ENCODE peak calls at places on chromosomes 1 and 21, in ten cellular contexts. Q, V, A, C, H, U, F, P, T and X are unnamed samples.
A peak's percentile ranks its signal among the peaks of the same experiment; 100 is the strongest.

GRCh38 chr1:205255941-205256780 is 28.4 kb downstream of the TMCC2 start:
- DNase-seq in C (peak; percentile 82), F (peak; percentile 29), A (peak; percentile 87), Q (peak; percentile 79), V (peak; percentile 66), T (peak; percentile 91), H (peak; percentile 92), P (peak; percentile 94), U (peak; percentile 93), X (peak; percentile 64)

GRCh38 chr1:151806170-151806569 is 951 bp upstream of the LINGO4 start:
- DNase-seq in F (no peak), H (no peak), Q (no peak), A (no peak), T (no peak), P (no peak), V (no peak), C (no peak), U (no peak), X (no peak)

GRCh38 chr1:44805311-44806024 is 1.7 kb downstream of the DYNLT4 start:
- DNase-seq in H (no peak), P (peak; percentile 47), T (no peak), F (no peak), A (no peak), U (no peak), V (no peak), C (no peak), Q (peak; percentile 17), X (no peak)

GRCh38 chr1:195939844-195940243 is 668.4 kb downstream of the KCNT2 start:
- DNase-seq in Q (no peak), H (no peak), U (no peak), F (no peak), V (no peak), A (no peak), C (no peak), T (no peak), P (no peak), X (no peak)

GRCh38 chr1:207941664-207942063 is 30.7 kb upstream of the CD34 start:
- DNase-seq in A (no peak), F (no peak), Q (no peak), V (peak; percentile 79), P (peak; percentile 86), H (no peak), C (no peak), U (peak; percentile 49), T (peak; percentile 26), X (no peak)

GRCh38 chr1:200794506-200795065 is 55.9 kb downstream of the CAMSAP2 start:
- DNase-seq in Q (no peak), A (no peak), U (no peak), T (no peak), C (no peak), F (no peak), P (no peak), V (no peak), H (no peak), X (no peak)

GRCh38 chr1:119286587-119287181 is 81.9 kb upstream of the HAO2 start:
- DNase-seq in Q (no peak), A (peak; percentile 10), T (peak; percentile 53), V (peak; percentile 22), P (no peak), H (peak; percentile 62), F (peak; percentile 52), U (no peak), C (peak; percentile 14), X (no peak)

GRCh38 chr1:62912028-62912638 is 128.2 kb downstream of the ATG4C start:
- DNase-seq in A (no peak), F (no peak), U (no peak), H (peak; percentile 21), P (no peak), C (no peak), V (peak; percentile 11), T (peak; percentile 51), Q (no peak), X (no peak)

GRCh38 chr1:33094971-33095604 is 14.1 kb downstream of the AZIN2 start:
- DNase-seq in Q (no peak), U (no peak), H (peak; percentile 81), F (peak; percentile 48), T (peak; percentile 72), A (no peak), V (peak; percentile 62), C (peak; percentile 66), P (no peak), X (peak; percentile 77)

GRCh38 chr1:15214507-15214906 is 32.5 kb upstream of the FHAD1 start:
- DNase-seq in V (no peak), H (no peak), Q (no peak), P (peak; percentile 67), C (no peak), U (no peak), A (no peak), F (no peak), T (peak; percentile 65), X (no peak)

GRCh38 chr1:203426870-203427269 is 48.7 kb upstream of the PRELP start:
- DNase-seq in C (no peak), H (no peak), V (no peak), A (no peak), Q (no peak), U (no peak), P (no peak), T (no peak), F (no peak), X (no peak)

GRCh38 chr1:206941766-206942418 is 4.4 kb downstream of the PIGR start:
- DNase-seq in U (no peak), H (no peak), A (no peak), T (no peak), V (no peak), Q (no peak), C (no peak), F (no peak), P (no peak), X (no peak)

GRCh38 chr1:232655041-232655745 is 25.3 kb upstream of the SIPA1L2 start:
- DNase-seq in C (peak; percentile 94), A (no peak), P (no peak), T (no peak), Q (no peak), F (no peak), V (peak; percentile 34), H (no peak), U (no peak), X (no peak)

GRCh38 chr1:100883963-100884362 is 10.7 kb downstream of the EXTL2 start:
- DNase-seq in T (peak; percentile 13), U (no peak), F (no peak), H (no peak), P (no peak), V (peak; percentile 67), C (peak; percentile 12), Q (no peak), A (no peak), X (no peak)

GRCh38 chr1:234770924-234771540 is 161.1 kb upstream of the IRF2BP2 start:
- DNase-seq in C (no peak), U (no peak), T (no peak), Q (no peak), P (no peak), V (no peak), F (no peak), A (no peak), H (no peak), X (no peak)

GRCh38 chr1:38005195-38006007 is at the start of gene FHL3:
- DNase-seq in T (peak; percentile 87), C (peak; percentile 35), V (peak; percentile 68), U (no peak), F (peak; percentile 42), P (peak; percentile 74), H (peak; percentile 70), Q (peak; percentile 74), A (peak; percentile 63), X (no peak)

GRCh38 chr1:226973371-226973897 is 33.3 kb downstream of the COQ8A start:
- DNase-seq in U (no peak), C (peak; percentile 95), F (no peak), H (no peak), P (peak; percentile 50), A (no peak), T (no peak), Q (no peak), V (no peak), X (no peak)

GRCh38 chr1:187454010-187454409 is 625.3 kb downstream of the PLA2G4A start:
- DNase-seq in F (no peak), H (no peak), C (no peak), Q (no peak), V (no peak), T (no peak), U (no peak), P (no peak), A (no peak), X (no peak)

GRCh38 chr1:86905875-86906274 is 8.1 kb downstream of the SELENOF start:
- DNase-seq in Q (no peak), P (no peak), F (no peak), C (no peak), V (no peak), T (no peak), H (no peak), A (no peak), U (no peak), X (no peak)

GRCh38 chr1:65429806-65430205 is 9.3 kb downstream of the LEPR start:
- DNase-seq in U (no peak), V (peak; percentile 84), H (no peak), C (no peak), P (no peak), F (no peak), T (peak; percentile 57), Q (no peak), A (no peak), X (no peak)

GRCh38 chr1:235883261-235883927 is 16.7 kb upstream of the LYST start:
- DNase-seq in C (peak; percentile 86), U (peak; percentile 79), Q (no peak), A (no peak), F (peak; percentile 20), H (no peak), T (peak; percentile 89), P (peak; percentile 96), V (peak; percentile 97), X (peak; percentile 86)

GRCh38 chr21:45392206-45392971 is 12.6 kb upstream of the COL18A1 start:
- DNase-seq in F (no peak), U (no peak), C (no peak), V (no peak), A (no peak), T (no peak), Q (no peak), P (peak; percentile 33), H (no peak), X (no peak)

GRCh38 chr1:43975249-43975961 is 645 bp downstream of the ATP6V0B start:
- DNase-seq in U (peak; percentile 51), C (peak; percentile 29), T (peak; percentile 61), A (no peak), Q (peak; percentile 80), V (peak; percentile 14), P (peak; percentile 90), F (no peak), H (no peak), X (no peak)

GRCh38 chr1:166811691-166812090 is 27.6 kb upstream of the POGK start:
- DNase-seq in Q (no peak), U (no peak), V (peak; percentile 82), C (no peak), A (no peak), H (no peak), P (no peak), T (peak; percentile 24), F (no peak), X (no peak)

GRCh38 chr1:204258213-204259115 is 44.7 kb upstream of the GOLT1A start:
- DNase-seq in P (peak; percentile 65), U (peak; percentile 62), F (peak; percentile 33), V (peak; percentile 48), A (peak; percentile 28), C (no peak), H (peak; percentile 85), T (peak; percentile 83), Q (peak; percentile 42), X (peak; percentile 18)

GRCh38 chr1:72037745-72038343 is 244.5 kb downstream of the NEGR1 start:
- DNase-seq in P (no peak), U (no peak), T (peak; percentile 35), F (peak; percentile 33), Q (no peak), H (peak; percentile 42), A (no peak), V (peak; percentile 26), C (peak; percentile 49), X (no peak)

GRCh38 chr1:69738458-69738857 is 170.7 kb downstream of the LRRC7 start:
- DNase-seq in U (no peak), T (no peak), A (no peak), F (no peak), C (no peak), Q (no peak), H (no peak), V (peak; percentile 23), P (no peak), X (no peak)

GRCh38 chr1:243850368-243851128 is 505 bp upstream of the AKT3 start:
- DNase-seq in A (peak; percentile 80), H (peak; percentile 81), C (peak; percentile 91), U (peak; percentile 87), V (peak; percentile 81), P (peak; percentile 90), Q (peak; percentile 85), T (peak; percentile 93), F (peak; percentile 54), X (no peak)